ENCODE peak calls at places on chromosomes 3 and 15, in ten cellular contexts. R is mammary epithelial cell; S is right lobe of liver; G is suprapubic skin; E is pancreas; M is uterus; U is heart left ventricle; A is RWPE2; W is CD8-positive, alpha-beta T cell; Z is tibial artery. I is an unnamed sample. For H3K27me3 and H3K4me1, the result is how much of the 10 kb centered on the place peaks cover.

GRCh38 chr15:69847625-69848024 is 250.1 kb downstream of the TLE3 start:
- DNase-seq in W (no peak), E (no peak), U (no peak), Z (no peak), R (no peak), S (no peak), A (no peak), G (no peak), M (no peak), I (no peak)

GRCh38 chr3:127676921-127677351 is 4.2 kb downstream of the ABTB1 start:
- DNase-seq in R (no peak), S (peak), Z (peak), M (peak), E (peak), U (no peak), W (no peak), A (no peak), G (peak), I (no peak)

GRCh38 chr15:62112616-62113593 is 46.1 kb downstream of the C2CD4A start:
- DNase-seq in M (no peak), Z (no peak), A (no peak), S (peak), W (no peak), E (no peak), U (no peak), G (no peak), R (peak), I (no peak)

GRCh38 chr3:53350652-53351051 is 3.3 kb upstream of the DCP1A start:
- DNase-seq in S (no peak), W (no peak), U (no peak), R (no peak), A (no peak), Z (no peak), E (no peak), M (no peak), G (no peak), I (no peak)

GRCh38 chr3:153348457-153349137 is 186.6 kb downstream of the RAP2B start:
- DNase-seq in G (no peak), R (peak), W (no peak), E (no peak), A (no peak), U (no peak), S (no peak), M (no peak), Z (no peak), I (no peak)

GRCh38 chr3:118128886-118129285 is 905.8 kb downstream of the IGSF11 start:
- DNase-seq in G (no peak), E (no peak), R (peak), M (no peak), W (no peak), U (no peak), A (no peak), S (no peak), Z (no peak), I (no peak)

GRCh38 chr3:52121813-52122212 is 32.4 kb downstream of the POC1A start:
- DNase-seq in G (no peak), U (peak), M (no peak), S (no peak), R (no peak), Z (no peak), A (no peak), W (no peak), E (no peak), I (no peak)

GRCh38 chr15:41928637-41929620 is 35.1 kb upstream of the SPTBN5 start:
- DNase-seq in G (no peak), S (no peak), U (peak), A (no peak), Z (peak), M (no peak), R (no peak), W (no peak), E (peak), I (no peak)

GRCh38 chr15:96735621-96736020 is 405.1 kb downstream of the NR2F2 start:
- DNase-seq in R (no peak), G (no peak), E (no peak), A (no peak), M (no peak), W (no peak), Z (no peak), U (no peak), S (no peak), I (no peak)

GRCh38 chr3:160485931-160486330 is 36.3 kb upstream of the TRIM59 start:
- DNase-seq in G (no peak), M (no peak), U (no peak), W (no peak), A (no peak), R (no peak), E (no peak), S (no peak), Z (no peak), I (no peak)

GRCh38 chr3:101195951-101196713 is 124.2 kb downstream of the IMPG2 start:
- DNase-seq in E (no peak), R (peak), M (no peak), Z (no peak), S (no peak), G (no peak), U (no peak), W (no peak), A (no peak), I (no peak)

GRCh38 chr15:62625421-62626033 is 417.0 kb upstream of the TPM1 start:
- DNase-seq in U (no peak), E (no peak), S (no peak), R (no peak), G (no peak), W (no peak), A (no peak), Z (no peak), M (no peak), I (no peak)

GRCh38 chr3:172582712-172583111 is 59.5 kb upstream of the TNFSF10 start:
- DNase-seq in U (no peak), W (no peak), E (no peak), A (no peak), M (no peak), R (peak), S (no peak), Z (no peak), G (no peak), I (no peak)

GRCh38 chr15:59993950-59994401 is 10.1 kb upstream of the FOXB1 start:
- DNase-seq in U (no peak), Z (no peak), R (no peak), M (no peak), S (no peak), G (no peak), W (no peak), E (no peak), A (no peak), I (no peak)
- H3K27me3 ChIP-seq in U (half or more), Z (under half), R (half or more), M (half or more), S (under half), G (half or more), W (half or more), E (under half), A (half or more), I (half or more)

GRCh38 chr15:37095993-37096877 is 4.1 kb downstream of the MEIS2 start:
- DNase-seq in S (no peak), U (peak), G (peak), A (no peak), W (no peak), Z (no peak), E (no peak), M (peak), R (no peak), I (no peak)

GRCh38 chr15:37096878-37097568 is 3.3 kb downstream of the MEIS2 start:
- DNase-seq in U (peak), M (peak), E (no peak), S (no peak), W (no peak), R (no peak), G (no peak), A (no peak), Z (no peak), I (no peak)

GRCh38 chr15:37095197-37095992 is 5.0 kb downstream of the MEIS2 start:
- DNase-seq in W (no peak), M (peak), E (peak), Z (no peak), S (no peak), U (peak), R (no peak), A (no peak), G (peak), I (no peak)

GRCh38 chr15:37093480-37094410 is 6.6 kb downstream of the MEIS2 start:
- DNase-seq in A (no peak), U (peak), E (no peak), G (no peak), W (no peak), R (peak), S (no peak), M (peak), Z (no peak), I (no peak)

DNA sequence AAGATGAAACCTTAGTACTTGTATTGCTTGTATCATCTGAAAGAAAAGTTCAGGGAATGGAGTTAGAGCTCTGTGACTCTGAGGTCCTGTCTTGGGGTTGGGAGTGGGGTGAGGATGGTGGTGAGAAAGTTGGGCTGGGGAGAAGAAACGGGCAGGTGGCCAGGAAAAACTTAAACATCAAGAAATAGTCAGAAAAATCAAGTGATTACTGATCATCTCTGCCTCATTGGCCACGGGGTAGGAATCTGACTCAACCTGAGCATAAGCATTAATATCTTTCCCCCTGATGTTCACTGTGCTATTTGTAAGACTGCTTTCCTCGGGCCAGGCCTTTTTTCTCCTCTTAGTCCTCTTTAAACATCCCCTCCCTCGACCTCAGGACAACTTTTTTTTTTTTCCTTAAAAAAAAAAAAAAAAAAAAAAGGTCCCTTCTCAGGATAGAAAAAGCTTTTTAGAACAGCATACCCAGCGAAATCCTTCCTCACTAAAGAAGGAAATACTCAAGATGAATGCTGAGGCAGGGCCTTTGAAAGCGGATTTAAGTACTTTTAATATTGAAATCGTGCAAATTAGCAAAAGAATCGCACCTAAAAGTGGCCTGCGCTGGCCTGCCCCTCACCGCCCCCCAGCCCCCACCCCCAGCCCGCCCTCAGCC is 5.7 kb downstream of the MEIS2 start:
- DNase-seq in W (no peak), U (no peak), E (no peak), A (no peak), R (no peak), G (no peak), Z (no peak), M (peak), S (no peak), I (no peak)
- H3K4me1 ChIP-seq in W (under half), U (under half), E (under half), A (under half), R (under half), G (under half), Z (under half), M (under half), S (under half), I (under half)

DNA sequence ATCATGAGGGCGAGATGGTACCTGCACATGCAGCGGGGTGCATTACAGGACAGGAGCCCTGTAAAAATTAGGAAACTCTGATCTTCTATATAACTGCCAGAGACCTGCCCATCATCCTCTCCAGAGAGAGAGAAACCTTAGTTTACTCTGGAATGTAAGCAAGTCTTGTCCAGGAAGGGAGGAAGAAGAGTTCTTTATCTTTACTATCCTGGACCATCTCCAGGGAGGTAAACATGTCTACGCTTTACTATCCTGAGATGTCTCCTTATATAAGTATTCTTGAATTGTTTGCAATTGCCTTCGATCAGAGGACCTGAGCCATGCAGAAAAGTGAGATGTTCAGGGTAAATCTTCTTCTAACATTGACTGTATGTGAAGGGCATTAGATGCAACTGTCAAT is 12.7 kb upstream of the HACD2 start:
- DNase-seq in S (no peak), W (no peak), G (no peak), U (no peak), A (no peak), E (no peak), Z (no peak), M (no peak), R (no peak), I (no peak)
- H3K27ac ChIP-seq in S (no peak), W (no peak), G (no peak), U (no peak), A (no peak), E (no peak), Z (no peak), M (no peak), R (no peak), I (no peak)

GRCh38 chr3:120608506-120608905 is 12.4 kb downstream of the NDUFB4 start:
- DNase-seq in E (no peak), M (no peak), R (no peak), U (no peak), G (no peak), A (no peak), Z (no peak), W (no peak), S (no peak), I (no peak)
- H3K27me3 ChIP-seq in E (under half), M (under half), R (under half), U (under half), G (under half), A (under half), Z (under half), W (under half), S (under half), I (under half)

GRCh38 chr3:32243519-32243918 is 5.0 kb downstream of the CMTM8 start:
- DNase-seq in Z (no peak), A (no peak), M (no peak), W (no peak), R (no peak), U (no peak), G (no peak), E (no peak), S (no peak), I (no peak)
- H3K4me1 ChIP-seq in Z (under half), A (under half), M (under half), W (under half), R (under half), U (under half), G (under half), E (under half), S (under half), I (half or more)

DNA sequence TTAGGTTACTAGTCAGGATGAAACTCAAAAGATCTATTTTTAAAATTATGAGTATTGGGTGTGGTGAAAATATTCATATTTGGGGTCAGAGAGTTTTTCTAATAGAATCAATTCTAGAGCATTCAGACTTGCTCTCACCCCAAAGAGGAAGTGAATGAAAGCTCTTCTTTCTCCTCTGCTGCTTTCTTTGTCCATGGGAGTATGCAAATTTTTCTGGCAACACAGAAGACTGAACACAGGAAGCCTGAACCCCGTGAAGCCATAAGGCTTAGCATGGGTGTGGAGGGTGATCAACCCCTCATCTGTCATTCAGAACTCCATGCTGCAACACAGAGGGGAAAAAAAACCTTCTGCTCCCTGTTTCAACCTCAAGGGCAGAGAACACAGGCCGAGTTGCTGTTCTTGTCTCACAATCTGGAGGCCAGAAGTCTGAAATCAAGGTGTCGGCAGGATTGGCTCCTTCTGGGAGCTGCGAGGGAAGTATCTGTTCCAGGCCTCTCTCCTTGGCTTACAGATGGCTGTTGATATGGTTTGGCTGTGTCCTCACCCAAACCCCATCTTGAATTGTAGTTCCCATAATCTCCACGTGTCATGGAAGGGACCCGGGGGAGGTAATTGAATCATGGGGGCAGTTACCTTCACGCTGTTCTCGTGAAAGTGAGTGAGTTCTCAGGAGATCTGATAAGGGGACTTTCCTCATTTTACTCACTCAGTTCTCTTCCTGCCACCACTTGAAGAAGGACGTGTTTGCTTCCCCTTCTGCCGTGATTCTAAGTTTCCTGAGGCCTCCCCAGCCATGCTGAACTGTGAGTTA is 33.7 kb upstream of the CD47 start:
- DNase-seq in Z (no peak), E (no peak), G (no peak), W (peak), A (no peak), M (no peak), S (no peak), U (no peak), R (no peak), I (peak)
- H3K27ac ChIP-seq in Z (no peak), E (peak), G (no peak), W (peak), A (no peak), M (no peak), S (no peak), U (no peak), R (no peak), I (peak)

GRCh38 chr3:111581403-111582113 is 13.6 kb downstream of the ZBED2 start:
- DNase-seq in S (no peak), U (no peak), M (no peak), W (no peak), A (no peak), Z (no peak), R (no peak), G (no peak), E (no peak), I (no peak)

GRCh38 chr3:111584724-111585123 is 10.4 kb downstream of the ZBED2 start:
- DNase-seq in S (no peak), G (no peak), Z (no peak), U (no peak), E (no peak), R (peak), W (no peak), M (no peak), A (no peak), I (no peak)

GRCh38 chr3:111579495-111579894 is 15.7 kb downstream of the ZBED2 start:
- DNase-seq in R (no peak), G (no peak), M (no peak), E (no peak), U (no peak), S (no peak), W (no peak), A (no peak), Z (no peak), I (no peak)

GRCh38 chr3:111585214-111585613 is 9.9 kb downstream of the ZBED2 start:
- DNase-seq in W (no peak), G (no peak), M (no peak), S (no peak), Z (no peak), E (no peak), U (no peak), A (no peak), R (peak), I (no peak)

DNA sequence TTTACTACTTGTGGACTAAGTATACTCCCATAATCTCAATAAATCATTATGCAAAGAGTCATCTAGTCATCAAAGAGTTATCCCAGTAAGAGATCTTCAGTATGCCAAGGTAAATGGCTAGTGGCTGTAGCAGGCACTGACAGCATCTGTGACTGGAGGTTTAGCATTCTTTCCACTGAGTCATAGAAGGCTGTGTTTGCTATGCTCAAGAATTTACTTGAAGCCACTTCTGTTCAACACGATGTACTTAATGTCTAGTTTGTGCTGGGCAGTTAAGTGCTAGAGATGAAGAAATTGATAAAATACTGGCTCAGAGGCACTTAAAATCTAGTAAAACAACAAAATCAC is 13.1 kb downstream of the ZBED2 start:
- DNase-seq in S (no peak), R (peak), G (no peak), Z (no peak), E (no peak), M (no peak), A (no peak), W (no peak), U (no peak), I (no peak)
- H3K27me3 ChIP-seq in S (under half), R (under half), G (under half), Z (under half), E (under half), M (under half), A (under half), W (under half), U (under half), I (under half)

GRCh38 chr3:134373942-134374790 is at the start of gene AMOTL2:
- DNase-seq in R (peak), G (peak), W (no peak), M (peak), S (peak), Z (peak), U (peak), A (peak), E (peak), I (no peak)
- H3K4me1 ChIP-seq in R (half or more), G (half or more), W (under half), M (under half), S (under half), Z (under half), U (half or more), A (under half), E (under half), I (under half)

I was measured in CD4-positive, alpha-beta memory T cell.